ENCODE peak calls at places on chromosomes 1 and 21, in four cellular contexts. E is upper lobe of right lung, I is neural progenitor cell, A is MM.1S. Y is an unnamed sample. For H3K27me3, the result is how much of the 10 kb centered on the place peaks cover.

GRCh38 chr1:234721476-234722266 is 111.7 kb upstream of the IRF2BP2 start:
- DNase-seq in I (no peak), A (no peak), E (no peak), Y (no peak)

GRCh38 chr1:97913506-97913905 is 7.3 kb downstream of the DPYD start:
- DNase-seq in E (no peak), I (no peak), A (no peak), Y (no peak)

GRCh38 chr1:99662581-99663208 is 16.8 kb downstream of the PALMD start:
- DNase-seq in I (peak), E (no peak), A (no peak), Y (no peak)

GRCh38 chr1:228350831-228351781 is 55.5 kb downstream of the TRIM11 start:
- DNase-seq in E (no peak), I (no peak), A (no peak), Y (no peak)

GRCh38 chr1:17922833-17923232 is 167.7 kb downstream of the ACTL8 start:
- DNase-seq in A (no peak), E (no peak), I (peak), Y (peak)

GRCh38 chr1:29653886-29654450 is 417.6 kb downstream of the PTPRU start:
- DNase-seq in A (no peak), E (no peak), I (no peak), Y (no peak)

GRCh38 chr1:1594602-1594981 is 5.3 kb downstream of the FNDC10 start:
- DNase-seq in A (no peak), E (no peak), I (no peak), Y (no peak)

GRCh38 chr1:37793773-37794371 is at the start of gene MANEAL:
- DNase-seq in E (peak), A (peak), I (peak), Y (peak)

GRCh38 chr1:208024406-208024805 is 113.5 kb upstream of the CD34 start:
- DNase-seq in A (no peak), E (peak), I (no peak), Y (no peak)

GRCh38 chr1:211135342-211135950 is 1.5 kb upstream of the KCNH1 start:
- DNase-seq in I (peak), A (peak), E (no peak), Y (no peak)

GRCh38 chr1:162159515-162159914 is 90.0 kb downstream of the NOS1AP start:
- DNase-seq in A (no peak), E (no peak), I (no peak), Y (no peak)

GRCh38 chr1:167489581-167490340 is 28.6 kb downstream of the CD247 start:
- DNase-seq in E (no peak), I (peak), A (no peak), Y (no peak)

GRCh38 chr1:66397192-66397591 is 136.8 kb upstream of the SGIP1 start:
- DNase-seq in I (no peak), A (no peak), E (no peak), Y (no peak)

GRCh38 chr21:41816583-41817165 is 49.8 kb upstream of the RIPK4 start:
- DNase-seq in A (peak), E (peak), I (peak), Y (peak)

GRCh38 chr1:43238104-43238503 is 31.7 kb upstream of the TMEM125 start:
- DNase-seq in A (peak), I (peak), E (no peak), Y (peak)

GRCh38 chr1:166233750-166234366 is 67.1 kb upstream of the FAM78B start:
- DNase-seq in I (no peak), A (no peak), E (peak), Y (no peak)

GRCh38 chr1:42380617-42381423 is at the start of gene RIMKLA:
- DNase-seq in I (peak), E (peak), A (peak), Y (peak)

GRCh38 chr1:23062271-23062670 is 43.0 kb downstream of the KDM1A start:
- DNase-seq in A (no peak), I (no peak), E (no peak), Y (no peak)

GRCh38 chr1:115222616-115223402 is 115.2 kb downstream of the NGF start:
- DNase-seq in I (no peak), E (no peak), A (no peak), Y (no peak)

GRCh38 chr1:206982216-206982615 is 12.0 kb upstream of the FCAMR start:
- DNase-seq in E (no peak), A (peak), I (peak), Y (no peak)

GRCh38 chr1:27602510-27603319 is 1.2 kb downstream of the AHDC1 start:
- DNase-seq in I (peak), A (peak), E (peak), Y (no peak)

GRCh38 chr1:29711582-29712274 is 475.4 kb downstream of the PTPRU start:
- DNase-seq in A (no peak), I (no peak), E (peak), Y (no peak)

GRCh38 chr1:159600894-159601293 is 13.3 kb downstream of the APCS start:
- DNase-seq in I (no peak), A (no peak), E (no peak), Y (no peak)

GRCh38 chr1:227765261-227766014 is 30.2 kb downstream of the SNAP47 start:
- DNase-seq in E (no peak), I (no peak), A (no peak), Y (no peak)

GRCh38 chr1:175364424-175365076 is 172.0 kb upstream of the KIAA0040 start:
- DNase-seq in I (no peak), A (peak), E (no peak), Y (no peak)

GRCh38 chr1:53366901-53367502 is 39.1 kb upstream of the LRP8 start:
- DNase-seq in A (no peak), E (peak), I (no peak), Y (peak)

GRCh38 chr1:206495011-206495461 is 12.3 kb upstream of the RASSF5 start:
- DNase-seq in A (no peak), I (no peak), E (no peak), Y (no peak)

GRCh38 chr1:7267493-7267892 is 482.2 kb downstream of the CAMTA1 start:
- DNase-seq in A (no peak), I (no peak), E (no peak), Y (no peak)

GRCh38 chr1:2170211-2170610 is 24.4 kb downstream of the FAAP20 start:
- DNase-seq in A (no peak), E (no peak), I (no peak), Y (no peak)

GRCh38 chr1:88221396-88221795 is 462.7 kb upstream of the PKN2 start:
- DNase-seq in A (no peak), E (no peak), I (no peak), Y (no peak)

GRCh38 chr1:166258017-166258416 is 91.2 kb upstream of the FAM78B start:
- DNase-seq in I (no peak), E (no peak), A (no peak), Y (no peak)

GRCh38 chr21:39660596-39660995 is 47.9 kb downstream of the B3GALT5 start:
- DNase-seq in E (peak), A (no peak), I (peak), Y (no peak)

GRCh38 chr1:23563003-23563402 is 3.7 kb upstream of the ID3 start:
- DNase-seq in A (no peak), I (no peak), E (no peak), Y (no peak)

GRCh38 chr21:36888466-36888865 is 78.0 kb downstream of the HLCS start:
- DNase-seq in A (no peak), I (no peak), E (no peak), Y (no peak)

GRCh38 chr1:44359234-44359937 is 4.3 kb upstream of the ERI3 start:
- DNase-seq in A (no peak), E (no peak), I (no peak), Y (no peak)

GRCh38 chr1:201876148-201876547 is 12.6 kb upstream of the SHISA4 start:
- DNase-seq in A (no peak), I (no peak), E (no peak), Y (no peak)

GRCh38 chr1:228207851-228208821 is at the start of gene OBSCN:
- DNase-seq in E (no peak), A (no peak), I (peak), Y (no peak)

DNA sequence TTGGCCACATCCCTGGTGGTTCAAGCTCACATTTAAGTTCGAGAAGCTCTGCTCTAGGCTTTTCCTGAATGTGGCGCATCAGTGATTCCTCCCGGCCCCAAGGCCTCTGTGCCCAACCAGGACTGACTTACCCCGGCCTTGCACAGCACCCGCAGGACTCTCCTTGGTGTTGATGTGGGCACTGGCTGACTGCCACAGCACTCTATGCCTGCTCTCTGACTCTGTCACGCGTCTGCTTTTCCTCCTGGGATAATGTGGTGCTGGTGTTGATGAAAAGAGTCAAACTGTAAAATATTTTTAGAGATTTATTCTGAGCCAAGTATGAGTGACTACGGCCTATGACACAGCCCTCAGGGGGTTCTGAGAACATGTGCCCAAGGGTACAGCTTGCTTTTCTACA is 15.4 kb upstream of the SLC2A5 start:
- DNase-seq in E (no peak), A (no peak), I (no peak), Y (no peak)
- H3K4me3 ChIP-seq in E (no peak), A (no peak), I (no peak), Y (no peak)

DNA sequence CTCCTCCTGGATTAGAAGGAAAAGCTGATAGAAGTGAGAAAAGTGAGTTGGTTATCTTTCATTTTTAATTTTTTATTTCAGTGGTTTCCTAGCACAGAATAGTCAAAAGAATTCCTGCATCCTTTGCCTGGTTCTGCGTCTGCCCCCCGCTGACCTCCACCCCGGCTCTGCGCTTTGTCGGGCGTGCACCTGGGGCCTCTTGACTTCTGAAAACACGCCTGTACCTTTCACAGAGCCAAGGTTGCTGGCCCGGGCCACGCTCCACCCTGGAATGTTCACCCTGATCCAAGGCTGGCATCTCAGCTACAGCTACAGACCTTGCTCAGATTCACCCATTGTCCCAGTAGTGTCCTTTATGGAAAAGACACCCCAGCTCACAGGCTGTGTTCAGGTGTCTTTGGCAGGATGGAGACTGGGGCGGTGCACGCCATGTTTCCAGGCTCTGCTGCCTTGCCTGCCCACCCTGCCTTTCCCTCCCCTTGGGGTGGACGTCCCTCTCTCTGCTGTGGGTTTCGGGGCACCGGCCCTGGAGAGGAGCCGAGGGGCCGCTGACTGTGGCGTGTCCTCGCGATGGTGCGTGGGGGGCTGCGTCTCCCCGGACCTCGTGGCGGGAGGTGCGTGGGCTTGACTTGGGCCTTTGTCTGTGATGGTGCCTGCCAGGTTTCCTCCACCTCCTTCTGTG is 40.3 kb upstream of the DIP2A start:
- DNase-seq in A (no peak), E (no peak), I (no peak), Y (no peak)
- TF ChIP-seq CTCF in A (no peak), E (no peak), I (no peak), Y (no peak)

GRCh38 chr1:11836955-11837766 is 10.4 kb downstream of the NPPA start:
- DNase-seq in I (no peak), E (no peak), A (no peak), Y (no peak)
- H3K27me3 ChIP-seq in I (under half), E (under half), A (under half), Y (under half)

DNA sequence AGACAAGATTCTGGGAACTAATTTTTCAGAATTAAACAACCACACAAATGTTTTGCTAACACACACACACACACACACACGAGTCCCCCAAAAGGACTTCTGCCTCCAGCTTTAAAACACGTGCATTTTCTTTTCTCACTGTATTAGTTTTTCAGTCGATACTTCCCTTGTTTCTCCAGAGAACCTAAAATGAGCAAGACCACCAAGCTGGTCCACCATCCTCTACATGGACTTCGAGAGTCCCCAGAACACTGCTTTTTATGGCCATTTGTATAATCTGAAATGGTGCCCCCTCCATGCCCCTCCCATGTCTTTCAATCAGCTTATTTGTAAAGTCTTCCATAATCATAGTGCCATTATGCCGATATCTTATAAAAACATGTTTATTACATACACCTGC is 10.8 kb upstream of the CHI3L2 start:
- DNase-seq in E (no peak), A (no peak), I (no peak), Y (no peak)
- H3K4me3 ChIP-seq in E (no peak), A (no peak), I (no peak), Y (no peak)

GRCh38 chr1:41361028-41361494 is at the start of gene FOXO6:
- DNase-seq in I (peak), E (peak), A (peak), Y (peak)
- TF ChIP-seq CTCF in I (peak), E (peak), A (peak), Y (peak)

GRCh38 chr1:204359131-204359473 is 627 bp downstream of the PLEKHA6 start:
- DNase-seq in A (no peak), I (peak), E (no peak), Y (no peak)
- H3K27me3 ChIP-seq in A (under half), I (under half), E (under half), Y (under half)

DNA sequence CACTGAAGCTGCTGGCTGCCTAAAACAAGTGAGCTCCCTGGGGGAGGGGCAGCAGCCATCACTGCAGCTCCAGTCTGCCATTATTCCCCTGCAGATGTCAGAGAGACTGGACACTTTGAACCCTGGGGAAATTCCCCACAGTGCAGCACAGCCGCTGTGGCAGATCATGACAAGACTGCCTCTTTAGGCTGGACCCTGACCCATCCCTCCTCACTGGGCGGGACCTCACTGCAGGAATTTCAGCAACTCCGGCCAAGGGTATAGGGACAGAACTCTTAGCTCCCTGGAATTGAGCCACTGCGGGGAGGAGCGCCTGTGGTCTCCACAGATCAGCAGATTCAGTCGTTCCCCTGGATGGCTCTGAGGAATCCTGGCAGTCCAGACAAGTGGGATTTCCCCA is 964.6 kb downstream of the BRINP3 start:
- DNase-seq in I (peak), E (no peak), A (no peak), Y (no peak)
- H3K4me3 ChIP-seq in I (no peak), E (no peak), A (no peak), Y (no peak)

GRCh38 chr1:51930329-51930728 is 51.8 kb upstream of the NRDC start:
- DNase-seq in A (no peak), I (no peak), E (no peak), Y (no peak)

GRCh38 chr1:51926171-51926812 is 47.8 kb upstream of the NRDC start:
- DNase-seq in I (peak), A (peak), E (no peak), Y (no peak)

GRCh38 chr1:51924455-51924854 is 45.9 kb upstream of the NRDC start:
- DNase-seq in A (no peak), E (no peak), I (no peak), Y (no peak)

GRCh38 chr1:51928896-51929295 is 50.4 kb upstream of the NRDC start:
- DNase-seq in E (no peak), A (no peak), I (no peak), Y (no peak)

DNA sequence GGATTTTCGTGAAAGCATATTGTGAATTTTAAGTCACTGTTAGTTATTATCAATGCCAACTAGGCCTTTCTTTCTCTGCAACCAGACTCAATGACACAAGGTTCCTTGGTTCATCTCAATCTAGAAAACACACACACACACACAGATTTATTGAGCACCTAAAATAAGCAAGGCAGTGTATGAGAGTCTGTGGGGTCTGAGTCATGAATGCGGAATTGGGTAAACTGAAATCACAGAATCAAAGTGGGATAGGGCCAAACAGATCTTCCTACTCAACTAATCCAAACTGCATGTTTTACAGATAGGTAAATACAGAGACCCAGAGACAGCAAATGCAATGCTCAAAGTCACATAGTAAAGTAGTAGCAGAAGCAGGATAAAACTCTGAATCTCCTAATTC is 48.5 kb upstream of the NRDC start:
- DNase-seq in A (no peak), E (no peak), I (no peak), Y (no peak)
- TF ChIP-seq CTCF in A (no peak), E (no peak), I (no peak), Y (no peak)

DNA sequence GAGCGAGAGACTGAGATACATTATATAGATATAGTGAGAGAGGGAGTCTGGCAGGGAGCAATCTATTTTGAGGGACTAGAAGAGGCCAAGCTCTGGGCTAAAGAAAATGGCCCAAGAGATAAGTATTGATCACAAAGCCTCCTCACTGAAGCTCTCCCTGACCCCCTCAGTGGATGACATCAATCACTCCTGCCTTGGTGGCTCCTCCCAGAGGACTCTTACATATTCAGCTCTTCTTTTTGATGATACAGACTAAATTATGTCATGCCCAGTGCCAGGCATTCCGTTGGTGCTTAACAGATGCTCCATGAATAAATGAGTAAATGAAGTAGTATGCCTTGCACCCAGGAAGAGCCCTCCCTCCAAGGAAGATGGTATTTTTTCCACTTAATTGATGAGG is 63.9 kb upstream of the CD1D start:
- DNase-seq in I (no peak), E (no peak), A (no peak), Y (no peak)
- H3K27me3 ChIP-seq in I (under half), E (half or more), A (half or more), Y (under half)